ENCODE peak calls at places on chromosomes 1 and 21, in ten cellular contexts. J is anterior cingulate cortex; R is effector memory CD4-positive, alpha-beta T cell; B is hepatic stellate cell; I is SW480; F is activated naive CD4-positive, alpha-beta T cell treated with anti-CD3 and anti-CD28 coated beads, Interleukin-2, amount 10 ng/mL, durations not matched to agents 7 days and 5 days; D is COR-L47; S is naive thymus-derived CD8-positive, alpha-beta T cell; K is pons; A is NCI-H774. U is an unnamed sample.

GRCh38 chr1:220879090-220879508 is at the start of gene HLX:
- DNase-seq in J (no peak), R (no peak), B (peak), I (peak), F (peak), D (no peak), S (no peak), K (peak), A (no peak), U (no peak)

GRCh38 chr1:115076384-115076906 is 12.9 kb downstream of the TSPAN2 start:
- DNase-seq in J (no peak), R (no peak), B (no peak), I (no peak), F (no peak), D (no peak), S (no peak), K (no peak), A (no peak), U (no peak)

GRCh38 chr1:217348960-217349664 is 281.8 kb downstream of the GPATCH2 start:
- DNase-seq in J (no peak), R (no peak), B (no peak), I (no peak), F (no peak), D (no peak), S (no peak), K (no peak), A (no peak), U (no peak)

GRCh38 chr1:61287734-61288133 is 205.4 kb downstream of the NFIA start:
- DNase-seq in J (no peak), R (no peak), B (peak), I (no peak), F (no peak), D (no peak), S (no peak), K (no peak), A (no peak), U (no peak)

GRCh38 chr1:177077006-177077405 is 87.5 kb downstream of the ASTN1 start:
- DNase-seq in J (no peak), R (no peak), B (no peak), I (no peak), F (no peak), D (no peak), S (no peak), K (no peak), A (no peak), U (no peak)

GRCh38 chr1:182107218-182107617 is 45.7 kb upstream of the ZNF648 start:
- DNase-seq in J (no peak), R (no peak), B (no peak), I (no peak), F (no peak), D (no peak), S (no peak), K (no peak), A (no peak), U (no peak)

GRCh38 chr1:15304708-15305326 is 57.8 kb downstream of the FHAD1 start:
- DNase-seq in J (no peak), R (peak), B (peak), I (peak), F (peak), D (peak), S (peak), K (peak), A (no peak), U (peak)

GRCh38 chr1:34918609-34919561 is 10.6 kb downstream of the DLGAP3 start:
- DNase-seq in J (peak), R (no peak), B (no peak), I (no peak), F (peak), D (peak), S (no peak), K (peak), A (no peak), U (no peak)

GRCh38 chr1:167520711-167521206 is 2.4 kb upstream of the CD247 start:
- DNase-seq in J (no peak), R (no peak), B (no peak), I (no peak), F (no peak), D (no peak), S (no peak), K (no peak), A (no peak), U (no peak)

GRCh38 chr21:43797925-43798715 is 8.7 kb downstream of the RRP1 start:
- DNase-seq in J (no peak), R (no peak), B (no peak), I (no peak), F (no peak), D (no peak), S (no peak), K (no peak), A (no peak), U (no peak)

GRCh38 chr1:233032916-233033315 is 82.5 kb downstream of the NTPCR start:
- DNase-seq in J (no peak), R (no peak), B (no peak), I (no peak), F (no peak), D (no peak), S (no peak), K (no peak), A (no peak), U (no peak)

GRCh38 chr1:11925938-11926292 is 312 bp downstream of the KIAA2013 start:
- DNase-seq in J (no peak), R (no peak), B (no peak), I (no peak), F (peak), D (no peak), S (no peak), K (no peak), A (no peak), U (peak)

GRCh38 chr1:33182896-33183295 is 1.1 kb upstream of the TRIM62 start:
- DNase-seq in J (no peak), R (no peak), B (no peak), I (no peak), F (no peak), D (no peak), S (peak), K (no peak), A (no peak), U (no peak)

GRCh38 chr1:17207046-17207445 is 2.1 kb downstream of the PADI1 start:
- DNase-seq in J (peak), R (no peak), B (no peak), I (no peak), F (no peak), D (no peak), S (no peak), K (peak), A (no peak), U (no peak)

GRCh38 chr1:194809665-194810064 is 1623.3 kb upstream of the B3GALT2 start:
- DNase-seq in J (no peak), R (no peak), B (no peak), I (no peak), F (no peak), D (no peak), S (no peak), K (no peak), A (no peak), U (no peak)

GRCh38 chr21:37593015-37593414 is 226.4 kb downstream of the DYRK1A start:
- DNase-seq in J (no peak), R (no peak), B (no peak), I (no peak), F (no peak), D (peak), S (no peak), K (no peak), A (no peak), U (no peak)

GRCh38 chr1:33228935-33229487 is 27.3 kb upstream of the ZNF362 start:
- DNase-seq in J (no peak), R (no peak), B (peak), I (no peak), F (no peak), D (no peak), S (no peak), K (peak), A (no peak), U (no peak)

GRCh38 chr1:65174585-65174984 is 26.6 kb downstream of the AK4 start:
- DNase-seq in J (no peak), R (no peak), B (peak), I (no peak), F (no peak), D (no peak), S (no peak), K (peak), A (no peak), U (no peak)

GRCh38 chr1:90821152-90821792 is 104.2 kb upstream of the BARHL2 start:
- DNase-seq in J (no peak), R (no peak), B (no peak), I (peak), F (no peak), D (no peak), S (no peak), K (no peak), A (no peak), U (no peak)

GRCh38 chr21:36355868-36356267 is 29.3 kb upstream of the CHAF1B start:
- DNase-seq in J (no peak), R (no peak), B (no peak), I (no peak), F (no peak), D (no peak), S (no peak), K (no peak), A (no peak), U (no peak)

U was measured in CD4-positive, CD25-positive, alpha-beta regulatory T cell.